ENCODE peak calls at places on chromosomes 11 and 22, in four cellular contexts. D, G, X and H are unnamed samples.

GRCh38 chr22:29541845-29542244 is 11.7 kb downstream of the THOC5 start:
- DNase-seq in D (no peak), G (no peak), X (no peak), H (no peak)

GRCh38 chr11:70523384-70524095 is 125.2 kb downstream of the CTTN start:
- DNase-seq in D (no peak), G (no peak), X (no peak), H (no peak)

GRCh38 chr11:36034572-36035331 is 90.9 kb downstream of the LDLRAD3 start:
- DNase-seq in D (no peak), G (no peak), X (no peak), H (no peak)

GRCh38 chr11:126359431-126360048 is 4.1 kb downstream of the ST3GAL4 start:
- DNase-seq in D (peak; percentile 49), G (no peak), X (no peak), H (no peak)

GRCh38 chr22:42905702-42906183 is 48.7 kb upstream of the ARFGAP3 start:
- DNase-seq in D (no peak), G (no peak), X (no peak), H (no peak)

GRCh38 chr11:94771951-94772350 is 3.8 kb downstream of the AMOTL1 start:
- DNase-seq in D (no peak), G (no peak), X (no peak), H (no peak)

GRCh38 chr11:127825185-127825584 is 762.2 kb downstream of the ETS1 start:
- DNase-seq in D (no peak), G (no peak), X (no peak), H (no peak)

GRCh38 chr11:70504246-70505020 is 106.1 kb downstream of the CTTN start:
- DNase-seq in D (no peak), G (no peak), X (no peak), H (no peak)

GRCh38 chr11:73429121-73429740 is 53.0 kb downstream of the RELT start:
- DNase-seq in D (no peak), G (no peak), X (no peak), H (no peak)

GRCh38 chr22:36461665-36462474 is 19.6 kb downstream of the TXN2 start:
- DNase-seq in D (no peak), G (no peak), X (peak; percentile 63), H (no peak)

GRCh38 chr11:1565904-1566247 is 6.2 kb downstream of the DUSP8 start:
- DNase-seq in D (no peak), G (no peak), X (no peak), H (no peak)

GRCh38 chr11:1565173-1565903 is 6.7 kb downstream of the DUSP8 start:
- DNase-seq in D (no peak), G (no peak), X (no peak), H (no peak)

GRCh38 chr11:1563149-1563638 is 8.9 kb downstream of the DUSP8 start:
- DNase-seq in D (no peak), G (no peak), X (no peak), H (no peak)

GRCh38 chr11:1563697-1564534 is 8.2 kb downstream of the DUSP8 start:
- DNase-seq in D (no peak), G (no peak), X (no peak), H (no peak)

GRCh38 chr11:1564535-1565172 is 7.4 kb downstream of the DUSP8 start:
- DNase-seq in D (peak; percentile 92), G (no peak), X (no peak), H (peak; percentile 80)
- TF ChIP-seq CBFB in D (no peak), G (no peak), X (no peak), H (no peak)

DNA sequence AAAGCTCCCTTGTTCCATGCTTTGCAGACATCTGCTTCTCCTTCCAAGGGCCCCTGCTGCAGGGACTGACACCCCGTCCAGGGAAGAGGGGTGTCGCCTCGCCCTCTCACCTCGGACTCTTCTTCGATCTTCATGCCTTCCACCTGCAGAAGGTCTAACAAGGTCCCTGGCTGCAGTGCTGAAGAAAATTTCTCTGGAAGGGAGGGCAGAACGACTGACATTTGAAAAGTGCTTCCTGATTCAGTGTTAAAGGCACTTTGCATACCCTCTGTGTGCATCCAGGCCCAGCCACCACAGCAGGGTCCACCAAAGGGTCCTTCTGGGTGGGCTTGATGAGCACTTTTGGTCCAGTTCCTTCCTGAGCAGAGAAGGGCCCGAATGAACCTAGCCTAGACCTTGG is 28.1 kb downstream of the VPS37C start:
- DNase-seq in D (no peak), G (no peak), X (no peak), H (no peak)
- TF ChIP-seq ETV6 in D (no peak), G (no peak), X (no peak), H (no peak)

DNA sequence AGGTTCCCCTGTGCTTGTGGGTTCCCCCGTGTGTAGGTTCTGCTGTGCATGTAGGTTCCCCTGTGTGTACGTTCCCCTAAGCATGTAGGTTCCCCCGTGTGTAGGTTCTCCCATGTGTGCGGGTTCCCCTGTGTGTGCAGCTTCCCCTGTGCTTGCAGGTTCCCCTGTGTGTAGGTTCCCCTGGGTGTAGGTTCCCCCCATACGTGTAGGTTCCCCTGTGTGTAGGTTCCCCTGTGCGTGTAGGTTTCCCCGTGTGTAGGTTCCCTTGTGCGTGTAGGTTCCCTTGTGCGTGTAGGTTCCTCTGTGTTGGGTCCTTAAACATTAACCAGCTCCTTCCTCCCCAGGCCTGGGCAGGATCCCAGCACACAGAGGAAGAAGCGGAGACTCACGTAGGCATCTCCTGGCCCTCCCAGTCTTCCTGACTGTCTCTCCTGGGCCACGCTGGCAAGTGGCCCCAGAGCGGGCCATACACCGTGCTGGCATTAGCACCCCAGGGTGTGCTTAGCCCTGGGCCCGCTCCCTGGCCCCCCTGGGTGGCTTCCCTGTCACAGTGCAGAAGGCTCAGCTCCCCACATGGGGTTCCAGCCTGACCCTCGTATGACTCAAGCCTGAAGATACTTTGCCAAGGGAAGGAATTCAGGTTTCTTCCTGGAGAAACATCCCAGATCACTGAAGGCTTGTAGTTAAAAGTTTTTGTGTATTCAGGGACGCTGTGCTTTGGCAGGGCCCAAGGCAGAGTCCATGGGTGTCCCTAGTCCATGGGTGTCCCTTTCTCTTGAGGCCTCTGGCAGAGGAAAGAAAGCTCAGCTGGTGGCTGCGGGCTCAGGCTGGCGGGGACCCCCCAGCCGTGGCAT is 2.7 kb upstream of the GRAMD4 start:
- DNase-seq in D (no peak), G (no peak), X (no peak), H (no peak)
- TF ChIP-seq CBFB in D (no peak), G (no peak), X (no peak), H (no peak)

GRCh38 chr22:24244144-24244787 is 616 bp downstream of the GGT5 start:
- DNase-seq in D (peak; percentile 2), G (no peak), X (no peak), H (no peak)
- TF ChIP-seq ETV6 in D (no peak), G (no peak), X (no peak), H (no peak)